ENCODE peak calls at places on chromosomes 11 and 22, in ten cellular contexts. N, P, W, O, C, A, J, S, Y and V are unnamed samples.

GRCh38 chr22:40024201-40025061 is 29.7 kb downstream of the FAM83F start:
- DNase-seq in P (no peak), C (peak; percentile 62), N (peak; percentile 32), S (peak; percentile 35), W (peak; percentile 37), O (peak; percentile 71), J (peak; percentile 91), A (peak; percentile 79), Y (no peak), V (peak; percentile 37)

GRCh38 chr11:131447898-131448297 is 77.5 kb downstream of the NTM start:
- DNase-seq in S (no peak), P (no peak), J (no peak), W (no peak), O (no peak), C (no peak), A (no peak), Y (no peak), N (no peak), V (no peak)

GRCh38 chr11:126971305-126971704 is 29.3 kb downstream of the KIRREL3 start:
- DNase-seq in P (no peak), O (no peak), S (no peak), W (no peak), J (no peak), Y (no peak), A (no peak), C (no peak), N (no peak), V (no peak)

GRCh38 chr22:35642305-35642741 is 5.9 kb upstream of the APOL6 start:
- DNase-seq in N (no peak), Y (no peak), A (no peak), W (no peak), O (no peak), J (no peak), P (no peak), C (no peak), S (no peak), V (no peak)

GRCh38 chr11:133746663-133747306 is 98.5 kb downstream of the SPATA19 start:
- DNase-seq in C (no peak), O (no peak), W (no peak), P (no peak), A (no peak), J (no peak), N (no peak), Y (no peak), S (no peak), V (no peak)

GRCh38 chr11:46903846-46904245 is 14.5 kb downstream of the LRP4 start:
- DNase-seq in C (no peak), W (no peak), N (no peak), J (no peak), A (no peak), O (no peak), S (peak; percentile 94), P (no peak), Y (no peak), V (no peak)

GRCh38 chr11:60764879-60765278 is 8.2 kb downstream of the MS4A15 start:
- DNase-seq in S (no peak), J (no peak), P (no peak), N (no peak), C (no peak), W (no peak), O (peak; percentile 94), Y (no peak), A (no peak), V (peak; percentile 56)

GRCh38 chr22:29079218-29079901 is 6.5 kb downstream of the KREMEN1 start:
- DNase-seq in A (no peak), J (peak; percentile 79), S (no peak), C (no peak), Y (no peak), N (no peak), O (no peak), P (peak; percentile 63), W (peak; percentile 81), V (no peak)

GRCh38 chr22:23722724-23723123 is 28.2 kb downstream of the ZNF70 start:
- DNase-seq in O (no peak), A (no peak), N (no peak), W (no peak), C (no peak), S (no peak), Y (no peak), P (no peak), J (no peak), V (no peak)

GRCh38 chr22:24066872-24067271 is 55.8 kb downstream of the CABIN1 start:
- DNase-seq in Y (no peak), J (no peak), N (no peak), W (no peak), O (no peak), P (no peak), A (no peak), C (no peak), S (no peak), V (no peak)

GRCh38 chr22:30694638-30695350 is at the start of gene OSBP2:
- DNase-seq in J (peak; percentile 77), N (no peak), S (peak; percentile 69), A (peak; percentile 39), W (no peak), Y (no peak), C (peak; percentile 9), O (peak; percentile 37), P (peak; percentile 17), V (peak; percentile 23)

GRCh38 chr11:68649851-68650555 is 34.3 kb upstream of the GAL start:
- DNase-seq in O (no peak), C (no peak), N (no peak), A (no peak), P (no peak), Y (no peak), S (no peak), J (no peak), W (no peak), V (no peak)

GRCh38 chr11:43298397-43298796 is 13.4 kb upstream of the API5 start:
- DNase-seq in N (no peak), W (no peak), J (no peak), S (no peak), A (no peak), Y (no peak), P (no peak), O (no peak), C (no peak), V (no peak)

GRCh38 chr11:76329983-76330382 is 50.9 kb downstream of the THAP12 start:
- DNase-seq in W (no peak), O (no peak), S (no peak), Y (no peak), A (no peak), C (no peak), N (no peak), J (no peak), P (no peak), V (no peak)

GRCh38 chr11:46560300-46561025 is 33.4 kb downstream of the AMBRA1 start:
- DNase-seq in W (no peak), C (no peak), N (no peak), A (peak; percentile 43), J (no peak), O (peak; percentile 64), Y (no peak), P (no peak), S (no peak), V (no peak)

GRCh38 chr11:94295534-94295933 is 8.8 kb upstream of the IZUMO1R start:
- DNase-seq in N (no peak), O (no peak), C (peak; percentile 16), Y (no peak), W (no peak), J (no peak), S (no peak), P (no peak), A (no peak), V (no peak)

GRCh38 chr11:61853698-61854169 is 25.6 kb downstream of the FADS2 start:
- DNase-seq in J (no peak), S (no peak), W (no peak), A (no peak), Y (no peak), C (no peak), O (no peak), N (no peak), P (no peak), V (no peak)

GRCh38 chr11:82988936-82989627 is 82.6 kb downstream of the RAB30 start:
- DNase-seq in O (no peak), W (peak; percentile 69), A (no peak), P (no peak), N (no peak), J (no peak), Y (no peak), C (no peak), S (peak; percentile 61), V (no peak)

GRCh38 chr22:19959043-19959586 is 17.5 kb upstream of the TXNRD2 start:
- DNase-seq in O (no peak), N (no peak), Y (no peak), J (peak; percentile 93), P (no peak), A (no peak), S (no peak), W (no peak), C (no peak), V (no peak)

GRCh38 chr11:96088914-96089313 is 165.0 kb upstream of the MTMR2 start:
- DNase-seq in W (no peak), O (no peak), N (no peak), Y (no peak), A (no peak), J (no peak), S (no peak), C (no peak), P (no peak), V (no peak)

GRCh38 chr11:76606102-76606793 is 64.3 kb downstream of the LRRC32 start:
- DNase-seq in S (no peak), C (no peak), Y (no peak), W (no peak), A (no peak), N (no peak), J (no peak), P (no peak), O (no peak), V (no peak)

GRCh38 chr11:110890995-110891394 is 178.8 kb upstream of the ARHGAP20 start:
- DNase-seq in Y (no peak), J (no peak), A (no peak), W (no peak), P (no peak), O (no peak), S (no peak), N (no peak), C (no peak), V (no peak)

GRCh38 chr11:61134801-61135257 is 26.4 kb downstream of the VPS37C start:
- DNase-seq in S (no peak), W (no peak), O (no peak), N (no peak), J (no peak), P (no peak), A (no peak), C (no peak), Y (no peak), V (no peak)

GRCh38 chr22:22913989-22914388 is 26.4 kb downstream of the IGLL5 start:
- DNase-seq in S (no peak), O (peak; percentile 35), N (no peak), P (no peak), A (no peak), C (no peak), Y (no peak), W (no peak), J (no peak), V (no peak)

GRCh38 chr11:14422052-14422813 is 63.2 kb upstream of the RRAS2 start:
- DNase-seq in A (peak; percentile 100), N (peak; percentile 99), O (no peak), C (peak; percentile 88), W (peak; percentile 100), Y (peak; percentile 100), S (peak; percentile 76), P (peak; percentile 17), J (peak; percentile 27), V (no peak)

GRCh38 chr11:68116892-68117435 is 4.2 kb downstream of the CHKA start:
- DNase-seq in W (no peak), Y (no peak), J (no peak), N (no peak), C (no peak), S (no peak), O (no peak), P (no peak), A (no peak), V (no peak)

GRCh38 chr11:73308963-73309960 is 1.2 kb downstream of the ARHGEF17 start:
- DNase-seq in O (peak; percentile 42), Y (peak; percentile 90), J (no peak), C (peak; percentile 88), S (no peak), N (peak; percentile 91), P (no peak), A (peak; percentile 98), W (peak; percentile 95), V (no peak)

GRCh38 chr22:38973289-38974169 is 8.6 kb upstream of the APOBEC3B start:
- DNase-seq in S (no peak), W (no peak), O (peak; percentile 71), J (peak; percentile 81), C (peak; percentile 41), P (no peak), N (peak; percentile 26), A (peak; percentile 39), Y (no peak), V (no peak)